ENCODE peak calls at places on chromosomes 4 and X, in seven cellular contexts. V is thoracic aorta, R is upper lobe of left lung, N is Caco-2, D is A549, H is uterus, T is GM23248. S is an unnamed sample. For H3K4me1, the result is how much of the 10 kb centered on the place peaks cover.

GRCh38 chr4:102244878-102245535 is 100.3 kb downstream of the SLC39A8 start:
- DNase-seq in T (no peak), D (no peak), N (no peak), H (no peak), V (no peak), R (no peak), S (no peak)

GRCh38 chr4:142354041-142354440 is 492.1 kb downstream of the INPP4B start:
- DNase-seq in T (peak), V (no peak), D (no peak), H (no peak), R (no peak), N (no peak), S (no peak)

GRCh38 chr4:94472056-94472826 is 20.5 kb downstream of the PDLIM5 start:
- DNase-seq in N (no peak), R (no peak), D (no peak), H (no peak), V (no peak), T (peak), S (no peak)

GRCh38 chr4:80138556-80139538 is 58.5 kb upstream of the PRDM8 start:
- DNase-seq in V (no peak), R (peak), H (no peak), N (no peak), D (no peak), T (peak), S (no peak)

GRCh38 chrX:120761810-120762209 is 113.9 kb downstream of the CT47B1 start:
- DNase-seq in T (peak), D (no peak), H (peak), R (no peak), V (no peak), N (no peak), S (no peak)

GRCh38 chrX:10178866-10179463 is 22.2 kb downstream of the CLCN4 start:
- DNase-seq in N (no peak), H (no peak), T (no peak), V (no peak), D (no peak), R (no peak), S (no peak)

GRCh38 chr4:186948361-186949291 is 225.0 kb upstream of the FAT1 start:
- DNase-seq in H (no peak), V (no peak), N (no peak), T (peak), R (no peak), D (peak), S (no peak)

GRCh38 chr4:8022767-8023695 is 83.4 kb upstream of the AFAP1 start:
- DNase-seq in V (no peak), N (no peak), H (no peak), R (no peak), D (no peak), T (no peak), S (no peak)

GRCh38 chr4:141134051-141134450 is 782 bp upstream of the RNF150 start:
- DNase-seq in V (no peak), T (peak), D (no peak), N (no peak), H (no peak), R (no peak), S (no peak)

GRCh38 chrX:154021131-154021611 is 1.5 kb upstream of the IRAK1 start:
- DNase-seq in D (no peak), T (peak), N (no peak), H (no peak), V (no peak), R (no peak), S (no peak)

GRCh38 chr4:177191586-177191985 is 118.1 kb upstream of the NEIL3 start:
- DNase-seq in D (no peak), R (no peak), N (no peak), V (no peak), H (no peak), T (no peak), S (no peak)

GRCh38 chr4:129043523-129043922 is 49.8 kb downstream of the SCLT1 start:
- DNase-seq in H (no peak), V (no peak), N (no peak), R (no peak), T (peak), D (no peak), S (no peak)

GRCh38 chr4:184165291-184165690 is 52.4 kb downstream of the ENPP6 start:
- DNase-seq in T (no peak), D (no peak), H (no peak), V (no peak), N (no peak), R (no peak), S (no peak)

GRCh38 chr4:186781032-186781917 is 57.6 kb upstream of the FAT1 start:
- DNase-seq in H (no peak), R (no peak), T (peak), N (peak), D (peak), V (no peak), S (no peak)

GRCh38 chr4:2085496-2085901 is 26.4 kb downstream of the NAT8L start:
- DNase-seq in N (no peak), H (no peak), R (peak), V (no peak), T (no peak), D (no peak), S (no peak)

GRCh38 chr4:86451560-86452322 is 91.9 kb upstream of the MAPK10 start:
- DNase-seq in V (no peak), H (no peak), T (peak), D (no peak), N (no peak), R (no peak), S (no peak)

GRCh38 chr4:151039733-151040132 is 24.6 kb upstream of the LRBA start:
- DNase-seq in V (no peak), T (no peak), N (no peak), D (no peak), R (peak), H (no peak), S (no peak)

GRCh38 chr4:151048913-151049312 is 33.8 kb upstream of the LRBA start:
- DNase-seq in V (no peak), D (no peak), N (no peak), T (no peak), H (no peak), R (no peak), S (no peak)

GRCh38 chr4:151046609-151047008 is 31.5 kb upstream of the LRBA start:
- DNase-seq in T (no peak), R (no peak), N (no peak), V (no peak), D (no peak), H (no peak), S (no peak)

GRCh38 chr4:151045907-151046306 is 30.8 kb upstream of the LRBA start:
- DNase-seq in V (no peak), T (no peak), R (no peak), D (no peak), N (peak), H (no peak), S (no peak)

GRCh38 chr4:151043803-151044535 is 28.9 kb upstream of the LRBA start:
- DNase-seq in T (peak), N (no peak), D (no peak), V (no peak), R (no peak), H (no peak), S (no peak)
- H3K4me1 ChIP-seq in T (under half), N (under half), D (under half), V (under half), R (under half), H (under half), S (under half)

DNA sequence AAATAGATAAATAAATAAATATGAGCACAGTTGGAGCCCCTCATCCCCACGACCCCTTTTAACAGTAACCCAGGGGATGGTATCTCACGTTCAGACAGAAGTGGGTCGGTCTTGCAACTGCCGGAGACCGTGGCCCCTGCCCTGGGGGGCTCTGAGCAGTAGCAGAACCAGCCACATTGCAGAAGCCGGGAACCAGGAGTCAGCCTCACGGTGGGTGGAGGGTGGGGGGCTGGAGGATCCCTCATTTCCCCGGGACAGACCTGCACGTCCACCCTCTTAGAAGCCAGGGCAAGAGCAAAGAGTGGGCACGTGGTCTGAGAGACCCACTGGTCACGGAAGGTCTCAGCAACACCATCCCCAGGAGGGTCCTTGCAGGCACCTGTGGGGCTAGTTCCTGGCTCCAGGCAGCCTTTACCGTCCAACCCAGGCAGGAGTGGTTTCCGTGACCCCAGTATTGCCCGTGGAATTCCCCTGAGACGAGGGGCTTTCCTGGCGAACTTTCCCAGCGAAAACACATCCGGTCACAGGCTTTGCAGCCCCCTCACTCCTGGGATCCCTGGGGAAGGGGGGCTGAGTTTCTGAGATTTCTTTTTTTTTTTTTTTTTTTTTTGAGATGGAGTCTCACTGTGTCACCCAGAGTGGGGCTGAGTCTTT is 8.8 kb upstream of the IL3RA start:
- DNase-seq in R (no peak), N (no peak), V (no peak), D (no peak), H (no peak), T (no peak), S (no peak)
- H3K4me1 ChIP-seq in R (under half), N (under half), V (under half), D (under half), H (under half), T (under half), S (under half)

GRCh38 chr4:48639816-48640215 is 140.3 kb downstream of the FRYL start:
- DNase-seq in T (no peak), V (no peak), R (no peak), D (no peak), H (no peak), N (no peak), S (no peak)
- H3K4me1 ChIP-seq in T (under half), V (half or more), R (under half), D (under half), H (under half), N (under half), S (under half)

GRCh38 chr4:100649478-100649877 is 131.7 kb upstream of the EMCN start:
- DNase-seq in N (no peak), D (no peak), H (no peak), T (peak), V (no peak), R (no peak), S (no peak)
- H3K4me1 ChIP-seq in N (under half), D (under half), H (under half), T (under half), V (under half), R (under half), S (under half)

S was measured in breast epithelium.